ENCODE peak calls at places on chromosomes 13 and 19, in five cellular contexts. M is stimulated activated CD4-positive, alpha-beta T cell treated with anti-CD3 and anti-CD28 coated beads, Interleukin-1b, Interleukin-23, amount 100 ng/mL, for 1 hour; Q is EL; J is mesendoderm; A is heart left ventricle. G is an unnamed sample.

GRCh38 chr19:3798137-3798536 is 12.0 kb upstream of the MATK start:
- DNase-seq in Q (no peak), M (no peak), J (no peak), A (no peak), G (no peak)

GRCh38 chr13:113320226-113320875 is 23.3 kb downstream of the LAMP1 start:
- DNase-seq in M (no peak), Q (no peak), J (no peak), A (peak; percentile 56), G (no peak)

GRCh38 chr19:44539236-44539819 is 9.9 kb upstream of the CEACAM20 start:
- DNase-seq in M (no peak), J (no peak), A (no peak), Q (peak; percentile 34), G (no peak)

GRCh38 chr19:39617745-39618144 is 15.4 kb downstream of the LGALS13 start:
- DNase-seq in M (no peak), Q (no peak), A (no peak), J (no peak), G (no peak)

GRCh38 chr13:33069365-33069764 is 53.1 kb downstream of the KL start:
- DNase-seq in J (peak; percentile 42), A (no peak), Q (no peak), M (no peak), G (no peak)

GRCh38 chr19:41937976-41938375 is 9.7 kb upstream of the ERFL start:
- DNase-seq in A (no peak), Q (no peak), M (no peak), J (no peak), G (no peak)

GRCh38 chr13:22162889-22163288 is 492.0 kb downstream of the FGF9 start:
- DNase-seq in J (no peak), M (no peak), A (no peak), Q (no peak), G (no peak)

GRCh38 chr13:100922599-100922998 is 248.0 kb upstream of the TMTC4 start:
- DNase-seq in Q (no peak), A (no peak), J (no peak), M (no peak), G (no peak)

GRCh38 chr13:35791191-35791902 is 314.9 kb upstream of the MAB21L1 start:
- DNase-seq in A (no peak), Q (peak; percentile 42), J (no peak), M (no peak), G (no peak)

GRCh38 chr19:5588906-5589676 is 21.3 kb upstream of the TINCR start:
- DNase-seq in Q (no peak), M (no peak), A (no peak), J (peak; percentile 54), G (no peak)

G was measured in transverse colon.